ENCODE peak calls at places on chromosome 10, in four cellular contexts. One of them, this sample, is unnamed.

GRCh38 chr10:59808896-59809643 is 55.8 kb upstream of the MRLN start:
- ATAC-seq in CD4-positive, CD25-positive, alpha-beta regulatory T cell: peak
- ATAC-seq in CD4-positive, alpha-beta T cell: peak
- ATAC-seq in stimulated activated naive B cell treated with anti-CD40 and anti-IgM and Interleukin-4, amounts not matched to agents 10 μg/mL and 1 μg/mL and 100 μg/mL, for 72 hours: peak
- ATAC-seq in this sample: peak

GRCh38 chr10:119421887-119422684 is 120.4 kb downstream of the RGS10 start:
- ATAC-seq in CD4-positive, CD25-positive, alpha-beta regulatory T cell: no peak
- ATAC-seq in CD4-positive, alpha-beta T cell: no peak
- ATAC-seq in stimulated activated naive B cell treated with anti-CD40 and anti-IgM and Interleukin-4, amounts not matched to agents 10 μg/mL and 1 μg/mL and 100 μg/mL, for 72 hours: no peak
- ATAC-seq in this sample: no peak

GRCh38 chr10:48582970-48583369 is 21.9 kb downstream of the ARHGAP22 start:
- ATAC-seq in stimulated activated naive B cell treated with anti-CD40 and anti-IgM and Interleukin-4, amounts not matched to agents 10 μg/mL and 1 μg/mL and 100 μg/mL, for 72 hours: no peak
- ATAC-seq in CD4-positive, alpha-beta T cell: no peak
- ATAC-seq in CD4-positive, CD25-positive, alpha-beta regulatory T cell: no peak
- ATAC-seq in this sample: peak

GRCh38 chr10:12396567-12396966 is 47.2 kb downstream of the CAMK1D start:
- ATAC-seq in stimulated activated naive B cell treated with anti-CD40 and anti-IgM and Interleukin-4, amounts not matched to agents 10 μg/mL and 1 μg/mL and 100 μg/mL, for 72 hours: no peak
- ATAC-seq in CD4-positive, CD25-positive, alpha-beta regulatory T cell: no peak
- ATAC-seq in CD4-positive, alpha-beta T cell: no peak
- ATAC-seq in this sample: no peak

GRCh38 chr10:101001225-101002035 is 1.8 kb downstream of the LZTS2 start:
- ATAC-seq in CD4-positive, CD25-positive, alpha-beta regulatory T cell: no peak
- ATAC-seq in stimulated activated naive B cell treated with anti-CD40 and anti-IgM and Interleukin-4, amounts not matched to agents 10 μg/mL and 1 μg/mL and 100 μg/mL, for 72 hours: no peak
- ATAC-seq in CD4-positive, alpha-beta T cell: no peak
- ATAC-seq in this sample: no peak

GRCh38 chr10:114079421-114079820 is 35.8 kb downstream of the ADRB1 start:
- ATAC-seq in CD4-positive, alpha-beta T cell: no peak
- ATAC-seq in CD4-positive, CD25-positive, alpha-beta regulatory T cell: no peak
- ATAC-seq in stimulated activated naive B cell treated with anti-CD40 and anti-IgM and Interleukin-4, amounts not matched to agents 10 μg/mL and 1 μg/mL and 100 μg/mL, for 72 hours: no peak
- ATAC-seq in this sample: no peak

GRCh38 chr10:133123050-133123745 is 35.5 kb downstream of the ADGRA1 start:
- ATAC-seq in stimulated activated naive B cell treated with anti-CD40 and anti-IgM and Interleukin-4, amounts not matched to agents 10 μg/mL and 1 μg/mL and 100 μg/mL, for 72 hours: peak
- ATAC-seq in CD4-positive, CD25-positive, alpha-beta regulatory T cell: no peak
- ATAC-seq in CD4-positive, alpha-beta T cell: no peak
- ATAC-seq in this sample: no peak

GRCh38 chr10:82390866-82391658 is 516.1 kb downstream of the NRG3 start:
- ATAC-seq in CD4-positive, CD25-positive, alpha-beta regulatory T cell: no peak
- ATAC-seq in CD4-positive, alpha-beta T cell: no peak
- ATAC-seq in stimulated activated naive B cell treated with anti-CD40 and anti-IgM and Interleukin-4, amounts not matched to agents 10 μg/mL and 1 μg/mL and 100 μg/mL, for 72 hours: no peak
- ATAC-seq in this sample: no peak

GRCh38 chr10:112510384-112510783 is 63.4 kb downstream of the VTI1A start:
- ATAC-seq in CD4-positive, CD25-positive, alpha-beta regulatory T cell: no peak
- ATAC-seq in stimulated activated naive B cell treated with anti-CD40 and anti-IgM and Interleukin-4, amounts not matched to agents 10 μg/mL and 1 μg/mL and 100 μg/mL, for 72 hours: no peak
- ATAC-seq in CD4-positive, alpha-beta T cell: no peak
- ATAC-seq in this sample: no peak

GRCh38 chr10:26696786-26697162 is 727 bp upstream of the PDSS1 start:
- ATAC-seq in CD4-positive, alpha-beta T cell: peak
- ATAC-seq in CD4-positive, CD25-positive, alpha-beta regulatory T cell: no peak
- ATAC-seq in stimulated activated naive B cell treated with anti-CD40 and anti-IgM and Interleukin-4, amounts not matched to agents 10 μg/mL and 1 μg/mL and 100 μg/mL, for 72 hours: no peak
- ATAC-seq in this sample: no peak

GRCh38 chr10:7606977-7607404 is 59.8 kb downstream of the ITIH5 start:
- ATAC-seq in stimulated activated naive B cell treated with anti-CD40 and anti-IgM and Interleukin-4, amounts not matched to agents 10 μg/mL and 1 μg/mL and 100 μg/mL, for 72 hours: no peak
- ATAC-seq in CD4-positive, CD25-positive, alpha-beta regulatory T cell: no peak
- ATAC-seq in CD4-positive, alpha-beta T cell: no peak
- ATAC-seq in this sample: no peak

GRCh38 chr10:22374489-22375126 is 29.3 kb downstream of the SPAG6 start:
- ATAC-seq in CD4-positive, alpha-beta T cell: no peak
- ATAC-seq in CD4-positive, CD25-positive, alpha-beta regulatory T cell: no peak
- ATAC-seq in stimulated activated naive B cell treated with anti-CD40 and anti-IgM and Interleukin-4, amounts not matched to agents 10 μg/mL and 1 μg/mL and 100 μg/mL, for 72 hours: peak
- ATAC-seq in this sample: peak

GRCh38 chr10:86692664-86693063 is 24.4 kb downstream of the LDB3 start:
- ATAC-seq in stimulated activated naive B cell treated with anti-CD40 and anti-IgM and Interleukin-4, amounts not matched to agents 10 μg/mL and 1 μg/mL and 100 μg/mL, for 72 hours: no peak
- ATAC-seq in CD4-positive, CD25-positive, alpha-beta regulatory T cell: no peak
- ATAC-seq in CD4-positive, alpha-beta T cell: no peak
- ATAC-seq in this sample: no peak

GRCh38 chr10:3719024-3719843 is 65.8 kb downstream of the KLF6 start:
- ATAC-seq in CD4-positive, CD25-positive, alpha-beta regulatory T cell: no peak
- ATAC-seq in CD4-positive, alpha-beta T cell: no peak
- ATAC-seq in stimulated activated naive B cell treated with anti-CD40 and anti-IgM and Interleukin-4, amounts not matched to agents 10 μg/mL and 1 μg/mL and 100 μg/mL, for 72 hours: no peak
- ATAC-seq in this sample: peak

GRCh38 chr10:24680647-24681475 is 42.8 kb downstream of the ARHGAP21 start:
- ATAC-seq in CD4-positive, alpha-beta T cell: no peak
- ATAC-seq in CD4-positive, CD25-positive, alpha-beta regulatory T cell: no peak
- ATAC-seq in stimulated activated naive B cell treated with anti-CD40 and anti-IgM and Interleukin-4, amounts not matched to agents 10 μg/mL and 1 μg/mL and 100 μg/mL, for 72 hours: no peak
- ATAC-seq in this sample: no peak

This sample was measured in stimulated activated memory B cell treated with anti-CD40 and anti-IgM and Interleukin-4, amounts not matched to agents 10 μg/mL and 1 μg/mL and 100 μg/mL, for 72 hours.